ENCODE peak calls at places on chromosomes 11 and 22, in eight cellular contexts. One of them, this sample, is unnamed.

GRCh38 chr11:34566209-34566551 is 52.6 kb upstream of the ELF5 start:
- DNase-seq in fibroblast of lung: no peak
- DNase-seq in kidney: no peak
- DNase-seq in HFFc6: no peak
- DNase-seq in GM12865: no peak
- DNase-seq in GM06990: no peak
- DNase-seq in PC-9: peak; percentile 29
- DNase-seq in esophagus muscularis mucosa: no peak
- DNase-seq in this sample: no peak

GRCh38 chr11:46075168-46075567 is 46.1 kb downstream of the PHF21A start:
- DNase-seq in GM12865: no peak
- DNase-seq in fibroblast of lung: peak; percentile 90
- DNase-seq in GM06990: no peak
- DNase-seq in HFFc6: peak; percentile 25
- DNase-seq in kidney: no peak
- DNase-seq in PC-9: no peak
- DNase-seq in esophagus muscularis mucosa: no peak
- DNase-seq in this sample: no peak

GRCh38 chr11:46969379-46969778 is 32.8 kb downstream of the CSTPP1 start:
- DNase-seq in GM06990: no peak
- DNase-seq in esophagus muscularis mucosa: no peak
- DNase-seq in GM12865: no peak
- DNase-seq in PC-9: no peak
- DNase-seq in HFFc6: no peak
- DNase-seq in kidney: no peak
- DNase-seq in fibroblast of lung: no peak
- DNase-seq in this sample: no peak

GRCh38 chr22:20805972-20806471 is 32.1 kb downstream of the SERPIND1 start:
- DNase-seq in GM06990: no peak
- DNase-seq in esophagus muscularis mucosa: no peak
- DNase-seq in kidney: no peak
- DNase-seq in PC-9: peak; percentile 49
- DNase-seq in HFFc6: no peak
- DNase-seq in fibroblast of lung: no peak
- DNase-seq in GM12865: no peak
- DNase-seq in this sample: no peak

GRCh38 chr11:74820763-74821162 is 72.1 kb downstream of the RNF169 start:
- DNase-seq in GM12865: no peak
- DNase-seq in kidney: no peak
- DNase-seq in esophagus muscularis mucosa: no peak
- DNase-seq in GM06990: no peak
- DNase-seq in PC-9: no peak
- DNase-seq in HFFc6: peak; percentile 89
- DNase-seq in fibroblast of lung: peak; percentile 93
- DNase-seq in this sample: no peak

GRCh38 chr11:97756571-97757335 is 1264.0 kb upstream of the CNTN5 start:
- DNase-seq in fibroblast of lung: no peak
- DNase-seq in esophagus muscularis mucosa: no peak
- DNase-seq in HFFc6: no peak
- DNase-seq in kidney: no peak
- DNase-seq in PC-9: no peak
- DNase-seq in GM06990: no peak
- DNase-seq in GM12865: no peak
- DNase-seq in this sample: no peak

GRCh38 chr22:46894081-46894671 is 131.7 kb downstream of the TBC1D22A start:
- DNase-seq in kidney: peak; percentile 48
- DNase-seq in GM12865: no peak
- DNase-seq in PC-9: no peak
- DNase-seq in HFFc6: peak; percentile 2
- DNase-seq in GM06990: no peak
- DNase-seq in esophagus muscularis mucosa: no peak
- DNase-seq in fibroblast of lung: peak; percentile 24
- DNase-seq in this sample: peak; percentile 20

GRCh38 chr11:130308059-130308458 is 6.7 kb downstream of the ZBTB44 start:
- DNase-seq in fibroblast of lung: no peak
- DNase-seq in GM06990: no peak
- DNase-seq in PC-9: no peak
- DNase-seq in GM12865: no peak
- DNase-seq in kidney: no peak
- DNase-seq in esophagus muscularis mucosa: no peak
- DNase-seq in HFFc6: no peak
- DNase-seq in this sample: no peak

GRCh38 chr11:117966908-117967307 is 19.3 kb upstream of the IL10RA start:
- DNase-seq in PC-9: no peak
- DNase-seq in HFFc6: no peak
- DNase-seq in GM06990: no peak
- DNase-seq in GM12865: no peak
- DNase-seq in esophagus muscularis mucosa: no peak
- DNase-seq in fibroblast of lung: no peak
- DNase-seq in kidney: no peak
- DNase-seq in this sample: no peak

GRCh38 chr11:10392680-10393079 is 62.4 kb upstream of the AMPD3 start:
- DNase-seq in HFFc6: peak; percentile 79
- DNase-seq in GM12865: no peak
- DNase-seq in esophagus muscularis mucosa: no peak
- DNase-seq in PC-9: no peak
- DNase-seq in GM06990: no peak
- DNase-seq in fibroblast of lung: no peak
- DNase-seq in kidney: no peak
- DNase-seq in this sample: no peak

GRCh38 chr11:127307700-127308099 is 307.1 kb upstream of the KIRREL3 start:
- DNase-seq in fibroblast of lung: no peak
- DNase-seq in GM12865: no peak
- DNase-seq in PC-9: no peak
- DNase-seq in GM06990: no peak
- DNase-seq in HFFc6: no peak
- DNase-seq in esophagus muscularis mucosa: no peak
- DNase-seq in kidney: no peak
- DNase-seq in this sample: no peak

GRCh38 chr22:17891427-17892167 is 117.3 kb upstream of the BID start:
- DNase-seq in PC-9: no peak
- DNase-seq in GM12865: peak; percentile 26
- DNase-seq in HFFc6: no peak
- DNase-seq in fibroblast of lung: no peak
- DNase-seq in GM06990: no peak
- DNase-seq in kidney: no peak
- DNase-seq in esophagus muscularis mucosa: no peak
- DNase-seq in this sample: no peak

GRCh38 chr22:27329471-27329870 is 472.1 kb downstream of the MN1 start:
- DNase-seq in kidney: no peak
- DNase-seq in esophagus muscularis mucosa: no peak
- DNase-seq in PC-9: no peak
- DNase-seq in GM12865: no peak
- DNase-seq in fibroblast of lung: no peak
- DNase-seq in GM06990: no peak
- DNase-seq in HFFc6: no peak
- DNase-seq in this sample: no peak

GRCh38 chr11:77055913-77056312 is 10.9 kb upstream of the CAPN5 start:
- DNase-seq in HFFc6: no peak
- DNase-seq in esophagus muscularis mucosa: no peak
- DNase-seq in GM06990: no peak
- DNase-seq in GM12865: no peak
- DNase-seq in fibroblast of lung: no peak
- DNase-seq in kidney: no peak
- DNase-seq in PC-9: no peak
- DNase-seq in this sample: no peak

GRCh38 chr11:71103266-71103665 is 149.1 kb downstream of the SHANK2 start:
- DNase-seq in PC-9: no peak
- DNase-seq in esophagus muscularis mucosa: no peak
- DNase-seq in fibroblast of lung: no peak
- DNase-seq in GM06990: no peak
- DNase-seq in HFFc6: no peak
- DNase-seq in GM12865: no peak
- DNase-seq in kidney: no peak
- DNase-seq in this sample: peak; percentile 82

GRCh38 chr11:125315088-125315740 is 150.7 kb downstream of the PKNOX2 start:
- DNase-seq in fibroblast of lung: peak; percentile 71
- DNase-seq in GM06990: no peak
- DNase-seq in kidney: peak; percentile 88
- DNase-seq in PC-9: no peak
- DNase-seq in esophagus muscularis mucosa: no peak
- DNase-seq in HFFc6: no peak
- DNase-seq in GM12865: no peak
- DNase-seq in this sample: peak; percentile 49

GRCh38 chr11:46918778-46919513 is 596 bp upstream of the LRP4 start:
- DNase-seq in HFFc6: no peak
- DNase-seq in esophagus muscularis mucosa: no peak
- DNase-seq in GM06990: no peak
- DNase-seq in GM12865: no peak
- DNase-seq in fibroblast of lung: no peak
- DNase-seq in kidney: no peak
- DNase-seq in PC-9: no peak
- DNase-seq in this sample: no peak

GRCh38 chr11:2999464-2999998 is 7.4 kb upstream of the NAP1L4 start:
- DNase-seq in GM06990: no peak
- DNase-seq in PC-9: no peak
- DNase-seq in fibroblast of lung: no peak
- DNase-seq in kidney: no peak
- DNase-seq in GM12865: no peak
- DNase-seq in HFFc6: no peak
- DNase-seq in esophagus muscularis mucosa: no peak
- DNase-seq in this sample: peak; percentile 17

GRCh38 chr11:3002346-3002745 is 10.2 kb upstream of the NAP1L4 start:
- DNase-seq in kidney: no peak
- DNase-seq in fibroblast of lung: no peak
- DNase-seq in GM06990: no peak
- DNase-seq in GM12865: no peak
- DNase-seq in esophagus muscularis mucosa: no peak
- DNase-seq in PC-9: no peak
- DNase-seq in HFFc6: no peak
- DNase-seq in this sample: peak; percentile 23

GRCh38 chr11:3000032-3000961 is 8.2 kb upstream of the NAP1L4 start:
- DNase-seq in PC-9: no peak
- DNase-seq in GM06990: no peak
- DNase-seq in esophagus muscularis mucosa: no peak
- DNase-seq in fibroblast of lung: peak; percentile 59
- DNase-seq in HFFc6: no peak
- DNase-seq in kidney: peak; percentile 95
- DNase-seq in GM12865: no peak
- DNase-seq in this sample: peak; percentile 95

GRCh38 chr11:3002871-3003270 is 10.7 kb upstream of the NAP1L4 start:
- DNase-seq in PC-9: no peak
- DNase-seq in fibroblast of lung: no peak
- DNase-seq in GM12865: no peak
- DNase-seq in kidney: no peak
- DNase-seq in esophagus muscularis mucosa: no peak
- DNase-seq in HFFc6: no peak
- DNase-seq in GM06990: no peak
- DNase-seq in this sample: no peak

DNA sequence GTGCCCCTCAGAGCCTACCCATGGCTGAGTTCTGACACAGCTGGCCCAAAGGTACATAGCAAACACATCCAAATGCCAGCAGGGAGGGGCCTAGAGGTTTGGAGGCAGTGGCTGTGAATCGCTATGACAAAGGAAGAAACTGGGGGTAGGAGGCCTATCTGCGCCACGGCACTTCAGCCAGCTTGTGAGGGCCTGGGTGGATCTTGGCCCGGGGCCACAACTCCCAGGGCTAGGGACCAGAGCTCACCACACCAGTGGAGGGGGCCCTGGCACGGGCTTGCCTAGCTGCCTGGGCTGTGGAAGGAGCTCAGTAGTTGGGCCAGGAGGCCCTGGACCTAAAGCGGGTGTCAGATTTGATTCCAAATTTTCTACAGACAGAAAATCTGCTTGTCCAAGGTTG is 9.4 kb upstream of the NAP1L4 start:
- DNase-seq in PC-9: no peak
- DNase-seq in GM06990: no peak
- DNase-seq in fibroblast of lung: no peak
- DNase-seq in GM12865: no peak
- DNase-seq in esophagus muscularis mucosa: no peak
- DNase-seq in HFFc6: no peak
- DNase-seq in kidney: no peak
- DNase-seq in this sample: peak; percentile 79
- TF ChIP-seq CTCF in PC-9: no peak
- TF ChIP-seq CTCF in GM06990: no peak
- TF ChIP-seq CTCF in fibroblast of lung: no peak
- TF ChIP-seq CTCF in GM12865: no peak
- TF ChIP-seq CTCF in esophagus muscularis mucosa: no peak
- TF ChIP-seq CTCF in HFFc6: no peak
- TF ChIP-seq CTCF in kidney: no peak
- TF ChIP-seq CTCF in this sample: no peak

GRCh38 chr11:63639195-63639832 is 25.1 kb upstream of the PLAAT3 start:
- DNase-seq in HFFc6: peak; percentile 46
- DNase-seq in GM06990: no peak
- DNase-seq in GM12865: no peak
- DNase-seq in kidney: no peak
- DNase-seq in esophagus muscularis mucosa: no peak
- DNase-seq in fibroblast of lung: peak; percentile 58
- DNase-seq in PC-9: no peak
- DNase-seq in this sample: no peak
- TF ChIP-seq CTCF in HFFc6: peak; percentile 74
- TF ChIP-seq CTCF in GM06990: peak; percentile 18
- TF ChIP-seq CTCF in GM12865: no peak
- TF ChIP-seq CTCF in kidney: peak; percentile 8
- TF ChIP-seq CTCF in esophagus muscularis mucosa: peak; percentile 43
- TF ChIP-seq CTCF in fibroblast of lung: no peak
- TF ChIP-seq CTCF in PC-9: peak; percentile 80
- TF ChIP-seq CTCF in this sample: no peak

DNA sequence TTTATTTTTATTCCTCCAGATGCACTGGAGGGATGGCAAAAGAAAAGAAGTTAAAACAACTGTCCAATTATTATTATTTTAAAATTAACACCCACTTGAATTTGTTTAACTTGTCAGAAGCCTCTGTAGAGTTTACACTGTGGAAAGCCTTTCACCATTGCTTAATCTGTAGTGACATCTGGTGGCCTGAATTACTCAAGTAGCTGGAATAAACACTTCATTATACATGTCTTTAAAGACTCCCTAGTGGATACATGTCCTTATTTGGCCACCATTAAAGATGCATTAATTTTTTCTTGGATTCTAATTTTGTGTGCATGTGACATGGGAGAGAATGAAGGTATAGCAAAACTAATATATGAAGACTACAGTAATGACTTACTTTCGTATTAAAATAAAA is 1496.5 kb downstream of the FAM181B start:
- DNase-seq in GM12865: peak; percentile 31
- DNase-seq in fibroblast of lung: peak; percentile 67
- DNase-seq in PC-9: peak; percentile 40
- DNase-seq in GM06990: no peak
- DNase-seq in esophagus muscularis mucosa: no peak
- DNase-seq in HFFc6: no peak
- DNase-seq in kidney: no peak
- DNase-seq in this sample: no peak
- TF ChIP-seq CTCF in GM12865: peak; percentile 22
- TF ChIP-seq CTCF in fibroblast of lung: peak; percentile 12
- TF ChIP-seq CTCF in PC-9: peak; percentile 72
- TF ChIP-seq CTCF in GM06990: peak; percentile 39
- TF ChIP-seq CTCF in esophagus muscularis mucosa: peak; percentile 42
- TF ChIP-seq CTCF in HFFc6: no peak
- TF ChIP-seq CTCF in kidney: peak; percentile 48
- TF ChIP-seq CTCF in this sample: peak; percentile 17

DNA sequence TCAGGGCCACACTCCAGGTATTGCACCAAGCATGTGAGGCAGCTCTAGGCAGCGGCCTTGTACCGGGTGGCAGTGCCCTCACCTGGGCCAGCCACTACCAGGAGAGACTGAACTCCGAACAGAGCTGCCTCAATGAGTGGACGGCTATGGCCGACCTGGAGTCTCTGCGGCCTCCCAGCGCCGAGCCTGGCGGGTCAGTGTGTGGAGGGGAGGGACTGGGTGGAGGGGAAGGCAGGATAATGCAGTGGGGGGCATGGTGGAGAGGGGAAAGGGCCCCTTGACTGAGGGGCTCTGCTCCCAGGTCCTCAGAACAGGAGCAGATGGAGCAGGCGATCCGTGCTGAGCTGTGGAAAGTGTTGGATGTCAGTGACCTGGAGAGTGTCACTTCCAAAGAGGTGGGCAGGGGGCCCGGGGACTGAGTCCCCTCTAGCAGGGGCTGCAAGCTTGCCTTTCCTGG is 4.2 kb downstream of the SSH3 start:
- DNase-seq in esophagus muscularis mucosa: no peak
- DNase-seq in GM06990: no peak
- DNase-seq in fibroblast of lung: no peak
- DNase-seq in PC-9: no peak
- DNase-seq in HFFc6: no peak
- DNase-seq in GM12865: no peak
- DNase-seq in kidney: no peak
- DNase-seq in this sample: peak; percentile 19
- TF ChIP-seq CTCF in esophagus muscularis mucosa: no peak
- TF ChIP-seq CTCF in GM06990: no peak
- TF ChIP-seq CTCF in fibroblast of lung: no peak
- TF ChIP-seq CTCF in PC-9: no peak
- TF ChIP-seq CTCF in HFFc6: no peak
- TF ChIP-seq CTCF in GM12865: no peak
- TF ChIP-seq CTCF in kidney: no peak
- TF ChIP-seq CTCF in this sample: no peak